ENCODE peak calls at places on chromosomes 3 and 15, in six cellular contexts. V is upper lobe of right lung; C is psoas muscle; K is HepG2; B is A673; P is CD8-positive, alpha-beta memory T cell. R is an unnamed sample. For H3K36me3, the result is how much of the 10 kb centered on the place peaks cover.

GRCh38 chr15:56052389-56053045 is 59.1 kb upstream of the NEDD4 start:
- DNase-seq in V (no peak), C (no peak), K (peak), B (peak), P (no peak), R (peak)

GRCh38 chr15:69390575-69390974 is 23.6 kb upstream of the KIF23 start:
- DNase-seq in V (no peak), C (no peak), K (no peak), B (no peak), P (no peak), R (no peak)

GRCh38 chr3:16286161-16286560 is 21.1 kb downstream of the OXNAD1 start:
- DNase-seq in V (no peak), C (no peak), K (no peak), B (no peak), P (peak), R (peak)

GRCh38 chr15:58510715-58511465 is 79.1 kb downstream of the LIPC start:
- DNase-seq in V (no peak), C (no peak), K (no peak), B (peak), P (no peak), R (no peak)

GRCh38 chr3:15929944-15930571 is 132.3 kb upstream of the ANKRD28 start:
- DNase-seq in V (no peak), C (no peak), K (no peak), B (no peak), P (no peak), R (no peak)

GRCh38 chr3:59771760-59772159 is 721.9 kb upstream of the CFAP20DC start:
- DNase-seq in V (no peak), C (no peak), K (peak), B (no peak), P (no peak), R (no peak)

GRCh38 chr15:76206325-76206976 is 104.8 kb downstream of the ETFA start:
- DNase-seq in V (peak), C (peak), K (no peak), B (peak), P (no peak), R (peak)

GRCh38 chr3:194265505-194265892 is 85.6 kb downstream of the CPN2 start:
- DNase-seq in V (peak), C (peak), K (no peak), B (no peak), P (peak), R (no peak)

GRCh38 chr3:53254810-53255359 is 937 bp downstream of the TKT start:
- DNase-seq in V (peak), C (peak), K (no peak), B (peak), P (peak), R (peak)

GRCh38 chr3:53005338-53005737 is 40.5 kb downstream of the SFMBT1 start:
- DNase-seq in V (no peak), C (no peak), K (no peak), B (no peak), P (no peak), R (no peak)

GRCh38 chr3:187843654-187844053 is 98.4 kb upstream of the BCL6 start:
- DNase-seq in V (no peak), C (no peak), K (no peak), B (no peak), P (no peak), R (no peak)

GRCh38 chr3:194824676-194825075 is 139.0 kb downstream of the FAM43A start:
- DNase-seq in V (no peak), C (peak), K (no peak), B (no peak), P (no peak), R (no peak)

GRCh38 chr15:64046347-64047153 is at the start of gene DAPK2:
- DNase-seq in V (peak), C (peak), K (peak), B (peak), P (peak), R (peak)

GRCh38 chr15:75114796-75115195 is 86.9 kb upstream of the C15orf39 start:
- DNase-seq in V (no peak), C (no peak), K (no peak), B (no peak), P (no peak), R (no peak)

GRCh38 chr15:53434174-53434678 is 325.2 kb downstream of the WDR72 start:
- DNase-seq in V (no peak), C (no peak), K (peak), B (no peak), P (no peak), R (no peak)

GRCh38 chr3:3578723-3579122 is 220.5 kb upstream of the LRRN1 start:
- DNase-seq in V (no peak), C (no peak), K (no peak), B (no peak), P (no peak), R (no peak)

GRCh38 chr15:56496635-56497034 is 31.7 kb upstream of the MNS1 start:
- DNase-seq in V (no peak), C (no peak), K (peak), B (peak), P (no peak), R (peak)

GRCh38 chr3:148042663-148043445 is 633.7 kb downstream of the ZIC1 start:
- DNase-seq in V (no peak), C (no peak), K (no peak), B (peak), P (no peak), R (no peak)

GRCh38 chr3:191217331-191217730 is 18.3 kb downstream of the OSTN start:
- DNase-seq in V (no peak), C (no peak), K (no peak), B (no peak), P (no peak), R (no peak)

GRCh38 chr3:32109256-32109655 is 2.8 kb downstream of the GPD1L start:
- DNase-seq in V (peak), C (peak), K (no peak), B (peak), P (no peak), R (peak)

GRCh38 chr15:73926191-73927002 is at the start of gene LOXL1:
- DNase-seq in V (peak), C (peak), K (peak), B (peak), P (no peak), R (peak)

GRCh38 chr3:129173206-129173605 is 10.5 kb downstream of the CNBP start:
- DNase-seq in V (no peak), C (no peak), K (no peak), B (no peak), P (no peak), R (no peak)

GRCh38 chr3:57017481-57017880 is 43.0 kb upstream of the SPATA12 start:
- DNase-seq in V (no peak), C (no peak), K (peak), B (no peak), P (no peak), R (no peak)

GRCh38 chr3:59106085-59106629 is 56.3 kb upstream of the CFAP20DC start:
- DNase-seq in V (no peak), C (no peak), K (peak), B (no peak), P (no peak), R (peak)

GRCh38 chr3:170274641-170275040 is 52.4 kb downstream of the PRKCI start:
- DNase-seq in V (no peak), C (no peak), K (no peak), B (no peak), P (no peak), R (no peak)

GRCh38 chr3:170277833-170278586 is 55.8 kb downstream of the PRKCI start:
- DNase-seq in V (no peak), C (no peak), K (no peak), B (no peak), P (no peak), R (peak)

GRCh38 chr3:170275832-170276231 is 53.6 kb downstream of the PRKCI start:
- DNase-seq in V (no peak), C (no peak), K (no peak), B (no peak), P (no peak), R (no peak)

DNA sequence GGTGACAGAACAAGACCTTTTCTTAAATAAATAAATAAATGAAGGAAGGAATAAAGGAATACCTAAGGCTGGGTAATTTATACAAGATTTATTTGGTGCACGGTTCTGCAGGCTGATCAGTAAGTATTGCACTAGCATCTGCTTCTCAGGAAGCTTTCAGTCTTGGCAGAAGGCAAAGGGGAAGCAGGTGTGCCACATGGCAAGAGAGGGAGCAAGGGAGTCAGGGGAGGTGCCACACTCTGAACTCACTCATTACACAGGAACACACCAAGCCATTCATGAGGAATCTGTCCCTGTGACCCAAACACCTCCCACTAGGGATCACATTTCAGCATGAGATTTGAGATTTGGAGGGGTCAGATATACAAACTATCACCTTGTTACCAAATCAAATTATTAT is 56.4 kb downstream of the PRKCI start:
- DNase-seq in V (no peak), C (no peak), K (no peak), B (no peak), P (no peak), R (peak)
- H3K36me3 ChIP-seq in V (under half), C (half or more), K (under half), B (under half), P (under half), R (under half)

GRCh38 chr15:100893261-100893963 is 13.8 kb downstream of the ALDH1A3 start:
- DNase-seq in V (no peak), C (no peak), K (no peak), B (no peak), P (no peak), R (no peak)

GRCh38 chr15:100890850-100891249 is 11.2 kb downstream of the ALDH1A3 start:
- DNase-seq in V (no peak), C (no peak), K (no peak), B (no peak), P (no peak), R (no peak)

GRCh38 chr15:100891316-100892012 is 11.8 kb downstream of the ALDH1A3 start:
- DNase-seq in V (no peak), C (no peak), K (no peak), B (no peak), P (no peak), R (no peak)

GRCh38 chr15:100890059-100890720 is 10.6 kb downstream of the ALDH1A3 start:
- DNase-seq in V (no peak), C (no peak), K (no peak), B (no peak), P (no peak), R (no peak)

GRCh38 chr15:100892013-100892355 is 12.4 kb downstream of the ALDH1A3 start:
- DNase-seq in V (no peak), C (no peak), K (no peak), B (no peak), P (no peak), R (no peak)
- H3K4me3 ChIP-seq in V (no peak), C (no peak), K (no peak), B (no peak), P (no peak), R (no peak)

GRCh38 chr15:44536962-44537727 is at the start of gene EIF3J:
- DNase-seq in V (peak), C (peak), K (peak), B (peak), P (peak), R (peak)

GRCh38 chr15:44537728-44538240 is 837 bp downstream of the EIF3J start:
- DNase-seq in V (no peak), C (no peak), K (peak), B (no peak), P (no peak), R (no peak)

GRCh38 chr15:44545934-44546802 is 9.2 kb downstream of the EIF3J start:
- DNase-seq in V (no peak), C (no peak), K (no peak), B (no peak), P (no peak), R (no peak)

GRCh38 chr15:44536298-44536961 is 517 bp upstream of the EIF3J start:
- DNase-seq in V (peak), C (peak), K (peak), B (no peak), P (no peak), R (peak)

GRCh38 chr15:44541282-44541958 is 4.5 kb downstream of the EIF3J start:
- DNase-seq in V (no peak), C (no peak), K (peak), B (peak), P (no peak), R (no peak)
- H3K27ac ChIP-seq in V (no peak), C (peak), K (peak), B (no peak), P (no peak), R (no peak)

GRCh38 chr15:43473885-43474284 is 19.1 kb downstream of the TP53BP1 start:
- DNase-seq in V (no peak), C (no peak), K (no peak), B (no peak), P (no peak), R (no peak)

GRCh38 chr15:43469867-43470266 is 23.1 kb downstream of the TP53BP1 start:
- DNase-seq in V (no peak), C (no peak), K (no peak), B (no peak), P (no peak), R (no peak)

DNA sequence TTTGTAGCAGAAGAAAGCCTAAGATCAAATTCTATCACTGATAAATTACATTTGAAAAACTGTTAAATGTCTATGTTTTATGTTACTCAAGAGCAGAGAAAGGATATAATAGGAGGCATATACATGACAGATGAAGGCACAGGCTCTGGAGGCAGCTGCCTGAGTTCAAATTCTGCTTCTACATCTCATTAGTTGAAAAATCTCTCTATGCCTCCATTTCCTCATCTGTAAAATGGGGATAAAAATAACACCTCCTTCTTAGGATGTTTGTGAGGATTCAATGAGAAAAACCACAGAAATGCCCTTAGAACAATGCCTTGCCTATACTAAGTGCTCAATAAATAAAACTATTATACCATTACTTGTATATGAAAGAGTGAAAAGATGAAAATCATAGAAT is 21.0 kb downstream of the TP53BP1 start:
- DNase-seq in V (no peak), C (no peak), K (no peak), B (no peak), P (no peak), R (no peak)
- H3K36me3 ChIP-seq in V (half or more), C (half or more), K (under half), B (half or more), P (under half), R (under half)

GRCh38 chr3:13283877-13284264 is 136.3 kb downstream of the NUP210 start:
- DNase-seq in V (no peak), C (no peak), K (no peak), B (no peak), P (no peak), R (no peak)
- H3K4me3 ChIP-seq in V (peak), C (no peak), K (no peak), B (no peak), P (no peak), R (no peak)

DNA sequence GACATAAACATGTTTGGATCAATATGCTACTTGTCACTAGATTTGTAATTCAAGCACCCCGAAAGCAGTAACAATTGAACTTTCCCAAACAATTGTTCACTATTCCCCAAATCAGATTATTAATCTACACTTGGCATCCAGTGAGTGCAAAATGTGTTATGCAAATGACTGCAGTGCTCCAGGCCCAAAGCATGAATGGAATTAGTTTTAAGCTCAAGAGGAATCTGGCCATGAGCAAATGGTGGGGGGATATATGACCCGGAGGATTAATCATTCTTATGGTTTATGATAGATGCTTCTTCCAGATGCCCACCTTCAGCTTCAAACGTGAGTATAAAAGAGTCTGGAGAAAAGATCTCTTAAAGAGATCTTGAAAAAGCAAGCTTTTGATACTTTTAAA is 416.9 kb upstream of the TMCO5A start:
- DNase-seq in V (no peak), C (no peak), K (no peak), B (no peak), P (no peak), R (no peak)
- H3K27ac ChIP-seq in V (no peak), C (no peak), K (no peak), B (no peak), P (no peak), R (no peak)

GRCh38 chr3:49108346-49108745 is 3.8 kb upstream of the QARS1 start:
- DNase-seq in V (no peak), C (no peak), K (no peak), B (no peak), P (no peak), R (no peak)

GRCh38 chr3:49104427-49105291 is at the start of gene QARS1:
- DNase-seq in V (peak), C (peak), K (peak), B (peak), P (peak), R (peak)

GRCh38 chr3:49100046-49100615 is 4.4 kb downstream of the QARS1 start:
- DNase-seq in V (no peak), C (no peak), K (no peak), B (no peak), P (no peak), R (no peak)

GRCh38 chr3:49098910-49099630 is 5.2 kb upstream of the QRICH1 start:
- DNase-seq in V (no peak), C (no peak), K (no peak), B (no peak), P (no peak), R (no peak)

DNA sequence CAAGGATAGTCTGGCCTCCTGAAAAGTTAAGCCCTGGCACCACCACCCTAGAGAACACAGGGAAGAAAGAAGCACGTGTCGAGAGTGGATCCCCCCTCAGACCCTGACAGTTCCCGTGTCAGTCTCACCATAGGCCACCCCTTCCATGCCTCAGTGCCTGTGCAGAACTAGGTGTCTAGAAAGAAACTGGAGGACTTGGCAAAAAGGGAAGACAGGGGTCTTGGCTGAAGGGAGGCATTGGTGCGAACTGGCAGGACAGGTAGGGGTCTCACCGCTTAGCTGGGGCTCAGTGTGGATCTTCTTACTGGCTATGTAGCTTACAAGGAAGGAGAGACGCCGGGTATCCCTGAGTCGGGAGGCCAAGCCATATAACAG is 518 bp downstream of the QARS1 start:
- DNase-seq in V (no peak), C (no peak), K (no peak), B (no peak), P (no peak), R (no peak)
- H3K36me3 ChIP-seq in V (half or more), C (half or more), K (under half), B (under half), P (under half), R (under half)

DNA sequence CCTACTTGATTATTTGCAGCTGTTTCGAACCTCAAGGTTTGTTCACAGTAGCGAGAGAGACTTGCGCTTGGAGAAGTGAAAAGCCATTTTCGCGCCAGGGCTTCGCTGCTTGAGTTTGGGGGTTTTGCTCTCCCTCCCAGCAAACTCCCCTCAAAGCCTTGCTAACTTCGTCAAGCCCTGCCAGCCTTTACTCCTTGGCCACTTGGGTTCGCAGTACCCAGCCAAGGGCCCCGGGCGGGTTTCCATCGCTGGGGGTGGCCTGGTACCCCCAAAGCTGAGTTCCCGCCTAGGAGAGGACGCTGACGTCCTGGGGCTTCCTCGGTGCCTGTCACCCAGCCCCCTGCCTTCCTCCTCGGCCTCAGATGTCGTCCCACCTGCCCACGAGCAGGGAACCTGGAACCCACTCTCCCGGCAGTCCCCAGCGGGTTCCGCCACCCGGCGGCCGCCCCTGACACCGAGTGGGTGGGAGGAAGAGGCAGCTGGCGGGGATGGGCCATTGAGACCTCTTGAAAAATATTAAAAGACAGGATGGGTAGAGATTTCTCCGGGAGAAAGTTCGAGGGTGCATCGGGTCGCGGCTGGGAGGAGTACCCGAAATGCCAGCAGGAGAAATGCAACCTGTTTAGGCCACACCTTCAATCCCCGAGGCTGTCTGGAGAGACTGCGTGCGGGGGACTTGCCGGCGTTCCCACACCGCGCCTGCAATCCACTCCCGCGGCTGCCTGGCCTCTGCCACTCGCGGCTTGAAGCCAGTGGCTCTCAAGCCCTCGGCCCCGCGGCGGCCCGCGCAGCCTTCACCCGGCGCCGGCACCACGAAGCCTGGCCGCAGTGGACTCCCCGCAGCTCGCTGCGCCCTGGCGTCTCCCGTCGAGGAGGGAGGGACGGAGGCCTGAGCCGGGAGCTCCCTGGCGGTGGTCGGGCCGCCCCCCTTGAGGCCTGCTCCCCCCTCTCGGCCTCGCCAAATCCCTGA is 8.8 kb upstream of the NR2F2 start:
- DNase-seq in V (peak), C (peak), K (no peak), B (peak), P (no peak), R (no peak)
- H3K4me3 ChIP-seq in V (peak), C (peak), K (no peak), B (peak), P (no peak), R (no peak)